ENCODE peak calls at places on chromosomes 3 and 15, in six cellular contexts. N is nephron progenitor cell, E is transverse colon, Z is neural crest cell, G is hepatocyte, Q is WTC11. C is an unnamed sample.

GRCh38 chr3:30181546-30181945 is 424.9 kb upstream of the TGFBR2 start:
- DNase-seq in N (no peak), E (no peak), Z (no peak), G (no peak), Q (no peak), C (no peak)

GRCh38 chr3:171792549-171792948 is 17.7 kb downstream of the PLD1 start:
- DNase-seq in N (no peak), E (no peak), Z (no peak), G (no peak), Q (no peak), C (no peak)

GRCh38 chr15:61070111-61070901 is 158.8 kb downstream of the RORA start:
- DNase-seq in N (no peak), E (no peak), Z (no peak), G (no peak), Q (no peak), C (no peak)

GRCh38 chr3:171614318-171614967 is 154.2 kb upstream of the TNIK start:
- DNase-seq in N (peak; percentile 59), E (no peak), Z (peak; percentile 51), G (peak; percentile 38), Q (peak; percentile 68), C (no peak)

GRCh38 chr3:194931366-194931765 is 245.7 kb downstream of the FAM43A start:
- DNase-seq in N (no peak), E (no peak), Z (no peak), G (no peak), Q (no peak), C (no peak)

GRCh38 chr3:49712166-49712565 is 7.3 kb downstream of the AMIGO3 start:
- DNase-seq in N (no peak), E (no peak), Z (no peak), G (no peak), Q (peak; percentile 10), C (no peak)

GRCh38 chr3:187777331-187778046 is 32.2 kb upstream of the BCL6 start:
- DNase-seq in N (no peak), E (no peak), Z (no peak), G (no peak), Q (no peak), C (no peak)

GRCh38 chr3:127951276-127951675 is 36.2 kb downstream of the KBTBD12 start:
- DNase-seq in N (no peak), E (no peak), Z (no peak), G (no peak), Q (no peak), C (no peak)

GRCh38 chr3:39138804-39139415 is 14.5 kb downstream of the CSRNP1 start:
- DNase-seq in N (no peak), E (peak; percentile 42), Z (no peak), G (peak; percentile 30), Q (no peak), C (no peak)

GRCh38 chr3:120498947-120499346 is 48.2 kb upstream of the FSTL1 start:
- DNase-seq in N (peak; percentile 21), E (no peak), Z (no peak), G (peak; percentile 48), Q (no peak), C (no peak)

GRCh38 chr3:69095636-69096035 is 10.9 kb downstream of the ARL6IP5 start:
- DNase-seq in N (no peak), E (no peak), Z (no peak), G (no peak), Q (no peak), C (no peak)

GRCh38 chr15:33789141-33789540 is 179.2 kb upstream of the CHRM5 start:
- DNase-seq in N (peak; percentile 15), E (no peak), Z (no peak), G (peak; percentile 18), Q (no peak), C (no peak)

DNA sequence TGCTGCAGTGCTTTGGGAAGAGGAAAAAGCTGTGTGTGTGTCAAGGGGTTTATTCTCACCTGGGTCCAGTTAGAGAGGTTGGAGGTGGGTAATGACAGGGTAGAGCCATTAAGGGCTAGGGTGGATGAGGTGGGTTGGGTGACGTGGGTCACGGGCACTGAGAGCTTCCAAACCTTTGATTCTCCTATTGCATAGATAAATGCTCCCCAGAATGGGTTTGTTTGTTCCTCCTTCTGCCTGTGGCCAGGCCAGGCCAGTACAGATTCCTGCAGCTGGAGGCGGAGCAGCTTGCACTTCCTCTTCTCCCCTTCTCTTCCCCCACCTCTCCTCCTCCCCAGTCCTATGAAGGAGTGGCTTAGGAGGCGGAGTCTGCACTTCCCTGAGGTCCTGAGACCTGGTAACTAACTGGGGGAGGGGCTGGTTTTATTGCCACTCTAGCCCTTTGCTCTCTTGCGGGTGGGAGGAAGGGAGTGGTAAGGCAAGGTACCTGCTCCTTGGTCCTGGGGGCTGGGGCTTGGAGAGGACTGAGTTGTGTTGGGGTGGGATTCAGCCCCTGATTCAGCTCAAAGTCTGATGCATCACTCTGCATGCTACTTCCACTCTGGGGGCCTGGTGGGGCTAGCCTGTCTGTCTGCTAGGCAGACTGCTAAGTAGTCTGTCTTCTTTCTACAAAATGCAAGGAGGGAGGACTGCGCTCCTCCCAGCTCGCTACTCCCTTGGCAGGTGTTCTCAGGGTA is 3.5 kb downstream of the SPINT1 start:
- DNase-seq in N (peak; percentile 69), E (peak; percentile 92), Z (no peak), G (peak; percentile 93), Q (no peak), C (no peak)
- TF ChIP-seq CTCF in N (no peak), E (no peak), Z (no peak), G (no peak), Q (no peak), C (no peak)

GRCh38 chr15:65926899-65927298 is 57.6 kb downstream of the RAB11A start:
- DNase-seq in N (no peak), E (no peak), Z (no peak), G (no peak), Q (no peak), C (no peak)

GRCh38 chr15:65926459-65926858 is 57.2 kb downstream of the RAB11A start:
- DNase-seq in N (no peak), E (no peak), Z (no peak), G (no peak), Q (no peak), C (no peak)

GRCh38 chr15:65929573-65929972 is 60.3 kb downstream of the RAB11A start:
- DNase-seq in N (no peak), E (no peak), Z (no peak), G (no peak), Q (no peak), C (no peak)

GRCh38 chr15:65925338-65925737 is 56.0 kb downstream of the RAB11A start:
- DNase-seq in N (no peak), E (no peak), Z (no peak), G (no peak), Q (no peak), C (no peak)

DNA sequence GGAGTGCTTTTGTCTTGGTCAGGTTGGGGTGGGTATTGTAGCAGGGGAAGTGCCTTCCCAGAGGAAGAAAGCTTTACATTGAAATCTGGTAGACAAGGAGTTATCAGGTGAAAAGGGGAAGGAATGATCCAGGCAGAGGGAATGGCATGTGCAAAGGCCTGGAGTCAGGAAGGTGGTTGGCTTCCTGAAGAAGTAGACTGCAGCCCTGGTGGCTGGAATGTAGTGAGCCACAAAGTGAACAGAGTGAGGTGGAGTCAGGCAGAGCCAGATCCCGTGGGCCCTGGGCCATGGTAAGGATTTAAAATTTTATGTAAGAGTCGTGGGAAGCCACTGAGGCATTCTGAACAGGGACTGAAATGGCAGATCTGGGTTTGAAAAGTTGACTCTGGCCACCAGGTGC is 58.3 kb downstream of the RAB11A start:
- DNase-seq in N (no peak), E (no peak), Z (no peak), G (no peak), Q (no peak), C (no peak)
- TF ChIP-seq CTCF in N (no peak), E (no peak), Z (no peak), G (peak; percentile 5), Q (no peak), C (no peak)

GRCh38 chr15:58185439-58185838 is 47.3 kb downstream of the AQP9 start:
- DNase-seq in N (no peak), E (no peak), Z (no peak), G (no peak), Q (no peak), C (no peak)
- TF ChIP-seq CTCF in N (no peak), E (no peak), Z (no peak), G (no peak), Q (no peak), C (no peak)

DNA sequence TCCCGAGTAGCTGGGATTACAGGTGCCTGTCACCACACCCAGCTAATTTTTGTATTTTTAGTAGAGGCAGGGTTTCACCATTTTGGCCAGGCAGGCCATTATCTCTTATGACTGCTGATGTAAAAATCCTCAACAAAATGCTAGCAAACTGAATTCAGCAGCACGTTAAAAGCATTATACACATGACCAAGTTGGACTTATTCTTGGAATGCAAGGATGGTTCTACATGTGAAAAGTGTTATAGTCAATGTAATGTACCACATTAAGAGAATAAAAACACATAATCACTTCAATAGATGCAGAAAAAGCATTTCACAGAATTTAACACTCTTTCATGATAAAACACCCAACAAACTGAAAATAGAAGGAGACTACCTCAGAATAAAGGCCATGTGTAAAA is 20.2 kb downstream of the RNF13 start:
- DNase-seq in N (no peak), E (no peak), Z (no peak), G (no peak), Q (no peak), C (no peak)
- TF ChIP-seq CTCF in N (no peak), E (no peak), Z (no peak), G (no peak), Q (no peak), C (no peak)

GRCh38 chr15:100158368-100158767 is 183.4 kb downstream of the ADAMTS17 start:
- DNase-seq in N (peak; percentile 21), E (no peak), Z (peak; percentile 6), G (no peak), Q (no peak), C (no peak)

GRCh38 chr15:100163961-100164360 is 177.8 kb downstream of the ADAMTS17 start:
- DNase-seq in N (no peak), E (no peak), Z (no peak), G (peak; percentile 23), Q (no peak), C (no peak)

GRCh38 chr15:100160953-100161352 is 180.8 kb downstream of the ADAMTS17 start:
- DNase-seq in N (no peak), E (no peak), Z (no peak), G (no peak), Q (no peak), C (no peak)

GRCh38 chr15:100156201-100156600 is 185.6 kb downstream of the ADAMTS17 start:
- DNase-seq in N (no peak), E (no peak), Z (no peak), G (no peak), Q (no peak), C (no peak)

GRCh38 chr15:100159436-100159835 is 182.3 kb downstream of the ADAMTS17 start:
- DNase-seq in N (no peak), E (no peak), Z (no peak), G (no peak), Q (no peak), C (no peak)
- TF ChIP-seq CTCF in N (no peak), E (no peak), Z (no peak), G (no peak), Q (no peak), C (no peak)

DNA sequence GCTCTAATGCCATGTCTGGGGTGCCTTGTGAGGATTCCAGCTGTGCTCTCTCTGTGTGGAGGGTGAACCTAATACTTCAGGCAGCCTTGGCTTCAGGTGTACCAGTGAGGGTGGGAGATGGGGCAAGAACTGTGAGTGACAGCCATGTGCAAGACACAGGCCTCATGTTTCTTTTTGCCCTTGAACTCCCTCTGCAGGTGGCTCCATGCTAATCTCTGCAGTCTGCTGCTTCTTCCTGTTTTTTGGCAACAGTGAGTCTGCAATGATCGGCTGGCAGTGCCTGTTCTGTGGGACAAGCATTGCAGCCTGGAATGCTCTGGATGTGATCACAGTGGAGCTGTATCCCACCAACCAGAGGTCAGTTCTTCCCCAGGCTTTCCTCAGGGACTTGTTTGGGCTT is 189.3 kb downstream of the SV2B start:
- DNase-seq in N (no peak), E (no peak), Z (no peak), G (no peak), Q (peak; percentile 16), C (no peak)
- TF ChIP-seq CTCF in N (no peak), E (no peak), Z (no peak), G (no peak), Q (no peak), C (no peak)

GRCh38 chr3:109114746-109115145 is 3.2 kb downstream of the MORC1 start:
- DNase-seq in N (no peak), E (no peak), Z (no peak), G (no peak), Q (no peak), C (no peak)
- TF ChIP-seq CTCF in N (no peak), E (no peak), Z (no peak), G (no peak), Q (no peak), C (no peak)

C was measured in D721Med.